ENCODE peak calls at places on chromosomes 16 and 17, in eight cellular contexts. L is astrocyte of the spinal cord; Z is activated CD4-positive, CD25-positive, alpha-beta regulatory T cell treated with anti-CD3 and anti-CD28 coated beads, Interleukin-2, amount 50 U/mL, for 72 hours; U is naive thymus-derived CD8-positive, alpha-beta T cell; W is activated T-cell treated with anti-CD3 and anti-CD28 coated beads for 1 hour; G is EL; F is substantia nigra; B is hypothalamus. R is an unnamed sample.

GRCh38 chr16:29989111-29989858 is 6.1 kb downstream of the HIRIP3 start:
- DNase-seq in L (no peak), Z (no peak), U (no peak), W (no peak), G (no peak), F (no peak), B (no peak), R (no peak)

GRCh38 chr17:19237389-19238166 is 412 bp downstream of the EPN2 start:
- DNase-seq in L (no peak), Z (peak), U (peak), W (peak), G (peak), F (no peak), B (no peak), R (peak)

GRCh38 chr16:24977673-24978065 is 37.5 kb downstream of the ARHGAP17 start:
- DNase-seq in L (peak), Z (no peak), U (no peak), W (no peak), G (peak), F (no peak), B (no peak), R (no peak)

GRCh38 chr17:75271955-75272847 is 1.2 kb upstream of the MIF4GD start:
- DNase-seq in L (peak), Z (no peak), U (no peak), W (no peak), G (peak), F (peak), B (no peak), R (no peak)

GRCh38 chr17:72422204-72422504 is 301.3 kb downstream of the SOX9 start:
- DNase-seq in L (no peak), Z (no peak), U (no peak), W (no peak), G (no peak), F (no peak), B (no peak), R (no peak)

GRCh38 chr16:73711441-73712080 is 585.1 kb upstream of the PSMD7 start:
- DNase-seq in L (no peak), Z (no peak), U (no peak), W (no peak), G (no peak), F (no peak), B (no peak), R (no peak)

GRCh38 chr17:1588781-1589585 is 26.4 kb upstream of the PITPNA start:
- DNase-seq in L (peak), Z (no peak), U (no peak), W (no peak), G (no peak), F (no peak), B (no peak), R (no peak)

GRCh38 chr17:76141212-76142043 is at the start of gene FOXJ1:
- DNase-seq in L (peak), Z (peak), U (peak), W (peak), G (peak), F (peak), B (peak), R (peak)

GRCh38 chr16:46813611-46814010 is 17.4 kb downstream of the C16orf87 start:
- DNase-seq in L (no peak), Z (no peak), U (no peak), W (no peak), G (no peak), F (no peak), B (no peak), R (no peak)

GRCh38 chr17:350706-351435 is 1.7 kb downstream of the RPH3AL start:
- DNase-seq in L (no peak), Z (no peak), U (no peak), W (no peak), G (peak), F (peak), B (no peak), R (no peak)